ENCODE peak calls at places on chromosomes 1 and 21, in ten cellular contexts. X is stomach; Z is NAMALWA; K is fibroblast of the aortic adventitia; G is stimulated activated CD4-positive, alpha-beta T cell treated with anti-CD3 and anti-CD28 coated beads, Interleukin-4, amount 100 ng/mL, for 4 hours; F is HFFc6; E is bronchial epithelial cell; N is HFF-Myc; M is T follicular helper cell; T is dermis blood vessel endothelial cell. J is an unnamed sample.

GRCh38 chr1:1399870-1400575 is 888 bp upstream of the CCNL2 start:
- DNase-seq in K (peak), T (peak), X (no peak), F (no peak), G (no peak), Z (peak), M (no peak), E (no peak), N (no peak), J (no peak)

GRCh38 chr21:44524412-44525371 is 15.3 kb downstream of the KRTAP10-1 start:
- DNase-seq in Z (no peak), E (no peak), T (no peak), X (no peak), M (no peak), F (no peak), G (no peak), K (no peak), N (no peak), J (no peak)

GRCh38 chr1:241677171-241677570 is 25.1 kb downstream of the WDR64 start:
- DNase-seq in G (no peak), Z (no peak), K (no peak), N (no peak), M (peak), E (no peak), F (no peak), T (no peak), X (no peak), J (no peak)

GRCh38 chr1:116739371-116740007 is 14.7 kb upstream of the CD2 start:
- DNase-seq in Z (no peak), T (no peak), F (no peak), K (peak), M (no peak), X (no peak), E (no peak), N (no peak), G (no peak), J (no peak)

GRCh38 chr1:67134692-67135091 is at the start of gene C1orf141:
- DNase-seq in G (no peak), T (peak), M (no peak), Z (no peak), F (no peak), N (no peak), X (no peak), E (no peak), K (no peak), J (no peak)

GRCh38 chr1:237070519-237070918 is 28.5 kb downstream of the RYR2 start:
- DNase-seq in K (no peak), F (no peak), E (no peak), G (no peak), M (no peak), N (no peak), X (no peak), T (no peak), Z (no peak), J (no peak)

GRCh38 chr1:44330935-44331334 is 24.1 kb downstream of the ERI3 start:
- DNase-seq in G (no peak), F (no peak), Z (no peak), N (no peak), M (no peak), T (no peak), K (no peak), E (no peak), X (no peak), J (no peak)

GRCh38 chr1:150514260-150514659 is 1.3 kb upstream of the FALEC start:
- DNase-seq in F (no peak), Z (no peak), N (no peak), K (no peak), M (no peak), E (no peak), X (no peak), G (no peak), T (no peak), J (no peak)

GRCh38 chr1:168135982-168136708 is 585 bp downstream of the GPR161 start:
- DNase-seq in N (no peak), X (no peak), Z (no peak), E (peak), K (peak), G (peak), F (no peak), T (peak), M (no peak), J (peak)

GRCh38 chr1:185442065-185442464 is 125.0 kb upstream of the IVNS1ABP start:
- DNase-seq in Z (no peak), F (no peak), T (no peak), N (no peak), M (no peak), X (no peak), E (no peak), K (peak), G (no peak), J (no peak)

GRCh38 chr1:225962440-225962975 is 21.5 kb upstream of the LEFTY2 start:
- DNase-seq in M (peak), K (no peak), G (peak), X (peak), T (peak), E (no peak), N (no peak), F (no peak), Z (peak), J (peak)

GRCh38 chr21:26169611-26170470 is 729 bp downstream of the APP start:
- DNase-seq in G (peak), X (peak), E (no peak), M (peak), N (no peak), F (peak), Z (peak), T (peak), K (peak), J (peak)

GRCh38 chr1:147627435-147628110 is 42.8 kb downstream of the ACP6 start:
- DNase-seq in N (peak), K (peak), G (peak), M (peak), Z (peak), X (peak), T (peak), E (peak), F (peak), J (peak)

GRCh38 chr1:22375601-22376000 is 76.0 kb upstream of the ZBTB40 start:
- DNase-seq in G (no peak), M (no peak), F (no peak), N (no peak), K (no peak), E (no peak), Z (no peak), T (no peak), X (no peak), J (no peak)

GRCh38 chr1:89273324-89273778 is 691 bp upstream of the GBP5 start:
- DNase-seq in K (no peak), M (no peak), E (no peak), T (no peak), X (no peak), G (peak), F (no peak), N (no peak), Z (no peak), J (no peak)

GRCh38 chr1:29325675-29326074 is 89.4 kb downstream of the PTPRU start:
- DNase-seq in X (no peak), M (no peak), G (no peak), Z (no peak), T (no peak), N (no peak), E (no peak), K (no peak), F (no peak), J (no peak)